ENCODE peak calls at places on chromosome 11, in seven cellular contexts. D, X, S, O, W, Q and Z are unnamed samples.

GRCh38 chr11:33310720-33311500 is 53.7 kb downstream of the HIPK3 start:
- DNase-seq in W (no peak), Q (no peak), D (no peak), S (no peak), X (no peak), O (no peak), Z (no peak)

GRCh38 chr11:68798221-68798813 is 43.4 kb downstream of the CPT1A start:
- DNase-seq in Q (no peak), O (peak), X (no peak), D (peak), S (peak), W (no peak), Z (peak)

GRCh38 chr11:62599069-62599696 is 2.5 kb downstream of the MTA2 start:
- DNase-seq in Q (peak), O (peak), W (peak), X (peak), S (peak), D (peak), Z (peak)

GRCh38 chr11:100872951-100873350 is 185.9 kb downstream of the ARHGAP42 start:
- DNase-seq in W (no peak), D (no peak), X (no peak), O (no peak), Q (no peak), S (no peak), Z (no peak)

GRCh38 chr11:17987826-17988225 is 25.0 kb downstream of the SERGEF start:
- DNase-seq in S (no peak), D (no peak), O (no peak), X (no peak), W (no peak), Q (no peak), Z (no peak)

GRCh38 chr11:132056689-132057088 is 686.3 kb downstream of the NTM start:
- DNase-seq in W (no peak), Q (no peak), O (no peak), S (no peak), D (no peak), X (no peak), Z (no peak)

GRCh38 chr11:2652362-2652761 is 47.4 kb downstream of the KCNQ1OT1 start:
- DNase-seq in D (no peak), O (no peak), Q (no peak), S (no peak), W (no peak), X (no peak), Z (no peak)

GRCh38 chr11:115144014-115144413 is 360.2 kb downstream of the CADM1 start:
- DNase-seq in D (no peak), O (no peak), S (no peak), W (no peak), Q (no peak), X (no peak), Z (no peak)

GRCh38 chr11:114228401-114229061 is 67.7 kb upstream of the NNMT start:
- DNase-seq in X (no peak), Q (no peak), W (no peak), O (no peak), D (no peak), S (no peak), Z (no peak)

GRCh38 chr11:1776331-1776851 is 12.7 kb upstream of the CTSD start:
- DNase-seq in S (no peak), D (no peak), Q (no peak), W (no peak), X (no peak), O (no peak), Z (no peak)

GRCh38 chr11:28110839-28111235 is 2.6 kb downstream of the METTL15 start:
- DNase-seq in W (no peak), S (no peak), X (no peak), O (no peak), Q (no peak), D (no peak), Z (no peak)

GRCh38 chr11:73729594-73730206 is 31.2 kb downstream of the RAB6A start:
- DNase-seq in Q (peak), X (no peak), O (no peak), W (no peak), S (peak), D (peak), Z (peak)

GRCh38 chr11:47768090-47768620 is 1.0 kb upstream of the FNBP4 start:
- DNase-seq in Q (no peak), X (peak), S (no peak), D (no peak), W (peak), O (peak), Z (peak)

GRCh38 chr11:106280041-106280440 is 202.6 kb downstream of the AASDHPPT start:
- DNase-seq in X (no peak), D (no peak), S (no peak), O (no peak), W (no peak), Q (no peak), Z (no peak)

GRCh38 chr11:68146010-68146540 is 24.9 kb upstream of the CHKA start:
- DNase-seq in O (peak), S (no peak), X (peak), Q (peak), W (peak), D (no peak), Z (no peak)

GRCh38 chr11:86089659-86090058 is 20.8 kb upstream of the PICALM start:
- DNase-seq in X (no peak), O (no peak), Q (no peak), W (no peak), S (no peak), D (no peak), Z (no peak)

GRCh38 chr11:20388096-20389055 is 860 bp downstream of the PRMT3 start:
- DNase-seq in O (no peak), X (no peak), S (no peak), W (peak), D (no peak), Q (no peak), Z (no peak)

GRCh38 chr11:17760102-17761029 is 25.8 kb downstream of the KCNC1 start:
- DNase-seq in Q (peak), O (peak), S (peak), X (no peak), D (peak), W (peak), Z (peak)

GRCh38 chr11:28528217-28528616 is 420.0 kb downstream of the METTL15 start:
- DNase-seq in X (no peak), W (no peak), S (no peak), O (no peak), D (no peak), Q (no peak), Z (no peak)

GRCh38 chr11:3095712-3096361 is 38.6 kb upstream of the CARS1 start:
- DNase-seq in X (no peak), W (peak), S (no peak), Q (no peak), O (peak), D (no peak), Z (no peak)

GRCh38 chr11:6191733-6192132 is 7.3 kb upstream of the OR52W1 start:
- DNase-seq in Q (no peak), W (no peak), S (no peak), D (no peak), X (no peak), O (no peak), Z (no peak)

GRCh38 chr11:73982595-73982989 is at the start of gene UCP2:
- DNase-seq in W (peak), Q (peak), S (peak), X (peak), D (peak), O (peak), Z (peak)

GRCh38 chr11:118612378-118612777 is 5.0 kb downstream of the PHLDB1 start:
- DNase-seq in W (peak), O (peak), D (no peak), S (peak), X (no peak), Q (peak), Z (no peak)

GRCh38 chr11:133157180-133157579 is 375.1 kb downstream of the OPCML start:
- DNase-seq in Q (no peak), W (peak), S (peak), X (no peak), D (no peak), O (no peak), Z (peak)

GRCh38 chr11:844693-845644 is 2.3 kb downstream of the TSPAN4 start:
- DNase-seq in S (peak), O (peak), D (no peak), Q (no peak), X (peak), W (peak), Z (peak)

GRCh38 chr11:121478895-121479281 is 26.1 kb upstream of the SORL1-AS1 start:
- DNase-seq in S (peak), W (no peak), X (no peak), Q (no peak), O (no peak), D (no peak), Z (peak)

GRCh38 chr11:128757886-128758612 is 64.2 kb downstream of the FLI1 start:
- DNase-seq in Q (no peak), W (no peak), O (no peak), D (no peak), X (no peak), S (no peak), Z (no peak)

GRCh38 chr11:125402436-125402835 is 93.6 kb downstream of the FEZ1 start:
- DNase-seq in D (no peak), S (no peak), O (no peak), X (no peak), W (no peak), Q (no peak), Z (no peak)

GRCh38 chr11:19498986-19499669 is 213.5 kb upstream of the NAV2 start:
- DNase-seq in S (no peak), O (no peak), X (no peak), W (no peak), Q (no peak), D (no peak), Z (no peak)

GRCh38 chr11:66956689-66957290 is 1.4 kb downstream of the PC start:
- DNase-seq in O (no peak), W (no peak), X (no peak), D (no peak), Q (no peak), S (no peak), Z (no peak)

GRCh38 chr11:128731041-128731663 is 37.3 kb downstream of the FLI1 start:
- DNase-seq in S (no peak), Q (no peak), X (no peak), W (no peak), D (no peak), O (no peak), Z (no peak)

GRCh38 chr11:113189909-113190667 is 124.3 kb upstream of the TTC12 start:
- DNase-seq in W (no peak), X (peak), Q (no peak), S (no peak), O (peak), D (no peak), Z (no peak)

GRCh38 chr11:64042301-64042700 is 6.6 kb downstream of the FLRT1 start:
- DNase-seq in W (no peak), X (no peak), S (no peak), Q (no peak), O (no peak), D (no peak), Z (no peak)

GRCh38 chr11:64039012-64039665 is 3.4 kb downstream of the FLRT1 start:
- DNase-seq in W (no peak), D (no peak), X (no peak), S (no peak), Q (no peak), O (no peak), Z (no peak)

GRCh38 chr11:64041846-64042245 is 6.1 kb downstream of the FLRT1 start:
- DNase-seq in O (no peak), D (no peak), W (no peak), Q (no peak), S (no peak), X (no peak), Z (no peak)

GRCh38 chr11:64038500-64038899 is 2.8 kb downstream of the FLRT1 start:
- DNase-seq in S (no peak), D (no peak), O (no peak), X (no peak), Q (no peak), W (no peak), Z (no peak)

GRCh38 chr11:64040684-64041267 is 5.0 kb downstream of the FLRT1 start:
- DNase-seq in W (no peak), D (no peak), Q (peak), S (peak), O (no peak), X (no peak), Z (no peak)
- TF ChIP-seq CTCF in W (no peak), D (peak), Q (peak), S (peak), O (peak), X (no peak), Z (no peak)

GRCh38 chr11:95739108-95739507 is 50.5 kb downstream of the FAM76B start:
- DNase-seq in D (no peak), W (no peak), Q (no peak), O (no peak), S (no peak), X (no peak), Z (no peak)
- TF ChIP-seq CTCF in D (no peak), W (no peak), Q (peak), O (no peak), S (no peak), X (no peak), Z (no peak)

GRCh38 chr11:35486446-35486845 is 39.0 kb downstream of the PAMR1 start:
- DNase-seq in Q (no peak), X (no peak), D (no peak), O (no peak), W (no peak), S (no peak), Z (no peak)
- TF ChIP-seq CTCF in Q (no peak), X (no peak), D (no peak), O (peak), W (no peak), S (no peak), Z (no peak)

GRCh38 chr11:75144716-75145014 is 6.2 kb upstream of the SLCO2B1 start:
- DNase-seq in O (no peak), S (no peak), X (no peak), D (no peak), Q (no peak), W (no peak), Z (no peak)

GRCh38 chr11:75140269-75141138 is 10.4 kb upstream of the SLCO2B1 start:
- DNase-seq in X (peak), S (peak), Q (peak), W (peak), O (peak), D (peak), Z (peak)

GRCh38 chr11:75143420-75143731 is 7.5 kb upstream of the SLCO2B1 start:
- DNase-seq in X (no peak), O (no peak), Q (no peak), D (no peak), W (no peak), S (no peak), Z (no peak)

GRCh38 chr11:75141166-75141565 is 9.7 kb upstream of the SLCO2B1 start:
- DNase-seq in X (peak), Q (no peak), W (no peak), S (no peak), D (no peak), O (no peak), Z (no peak)

GRCh38 chr11:75142714-75143419 is 8.0 kb upstream of the SLCO2B1 start:
- DNase-seq in S (no peak), W (peak), Q (peak), D (no peak), X (peak), O (peak), Z (peak)
- TF ChIP-seq CTCF in S (no peak), W (no peak), Q (no peak), D (no peak), X (no peak), O (no peak), Z (no peak)

GRCh38 chr11:61151545-61152252 is 9.5 kb downstream of the VPS37C start:
- DNase-seq in X (no peak), W (no peak), O (no peak), Q (no peak), D (no peak), S (no peak), Z (no peak)

GRCh38 chr11:61155312-61155711 is 5.9 kb downstream of the VPS37C start:
- DNase-seq in Q (no peak), S (no peak), W (no peak), O (no peak), D (no peak), X (no peak), Z (no peak)

GRCh38 chr11:61154528-61154927 is 6.7 kb downstream of the VPS37C start:
- DNase-seq in X (no peak), Q (no peak), W (no peak), O (no peak), S (no peak), D (no peak), Z (no peak)

GRCh38 chr11:61152816-61153592 is 8.2 kb downstream of the VPS37C start:
- DNase-seq in D (no peak), X (no peak), Q (no peak), W (no peak), S (no peak), O (no peak), Z (no peak)

GRCh38 chr11:61153593-61154090 is 7.6 kb downstream of the VPS37C start:
- DNase-seq in X (no peak), O (no peak), W (no peak), D (no peak), Q (no peak), S (no peak), Z (no peak)
- TF ChIP-seq CTCF in X (no peak), O (no peak), W (no peak), D (no peak), Q (no peak), S (no peak), Z (no peak)

DNA sequence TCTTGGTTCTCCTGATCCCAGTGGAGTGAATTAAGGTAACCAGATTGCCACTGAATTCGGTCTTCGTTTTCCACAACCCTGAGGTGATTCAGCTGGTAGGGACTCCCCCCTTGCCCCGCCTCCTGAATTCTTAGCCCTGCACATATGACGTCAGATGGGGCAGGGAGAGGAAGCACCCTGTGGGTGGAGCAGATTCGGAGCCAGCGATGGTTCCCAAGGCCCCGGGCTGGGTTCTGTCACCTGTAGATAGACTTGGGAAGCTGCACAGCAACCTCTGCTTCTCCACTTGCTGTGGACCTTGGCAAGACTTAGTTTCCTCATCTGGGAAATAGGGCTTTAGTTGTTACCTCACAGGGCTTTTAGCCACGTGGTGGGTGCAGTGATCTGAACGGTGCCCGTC is 67.8 kb downstream of the CTTN start:
- DNase-seq in X (no peak), W (no peak), Q (no peak), O (no peak), D (no peak), S (no peak), Z (no peak)
- TF ChIP-seq CTCF in X (no peak), W (no peak), Q (no peak), O (no peak), D (no peak), S (no peak), Z (no peak)